ENCODE peak calls at places on chromosomes 16 and 17, in nine cellular contexts. P, Z, U, Q, B, I, N, R and Y are unnamed samples.
A peak's percentile ranks its signal among the peaks of the same experiment; 100 is the strongest.

GRCh38 chr17:82320956-82321927 is 3.8 kb upstream of the CD7 start:
- DNase-seq in I (peak; percentile 63), R (peak; percentile 67), N (peak; percentile 73), Z (peak; percentile 55), Q (peak; percentile 82), B (peak; percentile 28), P (no peak), U (peak; percentile 74), Y (no peak)

GRCh38 chr17:47633996-47634395 is 15.7 kb upstream of the KPNB1 start:
- DNase-seq in R (no peak), Q (no peak), U (no peak), B (no peak), I (no peak), Z (no peak), P (no peak), N (no peak), Y (no peak)

GRCh38 chr17:70168044-70168978 is 1.0 kb upstream of the KCNJ2 start:
- DNase-seq in Z (peak; percentile 76), I (no peak), P (no peak), R (peak; percentile 9), Q (no peak), U (peak; percentile 6), B (peak; percentile 28), N (no peak), Y (no peak)

GRCh38 chr17:76179496-76180467 is 38.7 kb upstream of the FOXJ1 start:
- DNase-seq in B (no peak), U (peak; percentile 30), I (no peak), R (peak; percentile 76), Z (no peak), Q (peak; percentile 72), P (no peak), N (peak; percentile 19), Y (no peak)

GRCh38 chr16:87072101-87072500 is 245.1 kb downstream of the C16orf95 start:
- DNase-seq in N (no peak), Q (no peak), I (no peak), P (no peak), Z (no peak), U (no peak), B (no peak), R (no peak), Y (no peak)

GRCh38 chr17:1035546-1036170 is 38.7 kb downstream of the TIMM22 start:
- DNase-seq in U (no peak), R (no peak), P (no peak), B (no peak), N (no peak), Z (no peak), I (no peak), Q (no peak), Y (no peak)

GRCh38 chr16:6969594-6969993 is 363.1 kb upstream of the RBFOX1 start:
- DNase-seq in Q (no peak), P (no peak), I (no peak), R (no peak), Z (no peak), N (no peak), B (no peak), U (no peak), Y (no peak)

GRCh38 chr16:78205506-78205905 is 106.1 kb downstream of the WWOX start:
- DNase-seq in Q (no peak), P (no peak), I (no peak), N (no peak), U (no peak), B (no peak), Z (no peak), R (no peak), Y (no peak)

GRCh38 chr16:17377360-17378324 is 93.1 kb downstream of the XYLT1 start:
- DNase-seq in R (no peak), P (no peak), Z (no peak), B (no peak), N (no peak), Q (no peak), U (peak; percentile 21), I (no peak), Y (no peak)

GRCh38 chr17:57407287-57408063 is 151.2 kb downstream of the MSI2 start:
- DNase-seq in N (no peak), R (no peak), U (no peak), Q (no peak), I (no peak), P (no peak), B (no peak), Z (peak; percentile 67), Y (no peak)

GRCh38 chr16:21950782-21951521 is 2.2 kb upstream of the UQCRC2 start:
- DNase-seq in P (no peak), N (no peak), B (peak; percentile 8), U (no peak), Z (no peak), R (peak; percentile 51), I (no peak), Q (peak; percentile 21), Y (no peak)